ENCODE peak calls at places on chromosomes 16 and 17, in four cellular contexts. G is GM12878, O is HepG2, E is K562. N is an unnamed sample.

GRCh38 chr17:30554839-30555751 is 77.9 kb downstream of the GOSR1 start:
- DNase-seq in G (no peak), O (peak), E (no peak), N (peak)

GRCh38 chr17:46817151-46817900 is 1.2 kb downstream of the WNT3 start:
- DNase-seq in G (no peak), O (no peak), E (no peak), N (no peak)

GRCh38 chr17:32783602-32784001 is 93.3 kb downstream of the MYO1D start:
- DNase-seq in G (peak), O (peak), E (peak), N (peak)

GRCh38 chr17:82930043-82930923 is 90.5 kb upstream of the ZNF750 start:
- DNase-seq in G (no peak), O (no peak), E (no peak), N (no peak)

GRCh38 chr17:31155208-31155810 is 60.5 kb downstream of the NF1 start:
- DNase-seq in G (no peak), O (no peak), E (no peak), N (no peak)

GRCh38 chr16:51120289-51121008 is 30.6 kb downstream of the SALL1 start:
- DNase-seq in G (no peak), O (peak), E (no peak), N (no peak)

GRCh38 chr17:38748329-38749221 is at the start of gene PCGF2:
- DNase-seq in G (no peak), O (peak), E (peak), N (peak)

GRCh38 chr17:62847426-62847825 is 39.3 kb upstream of the MARCHF10 start:
- DNase-seq in G (no peak), O (no peak), E (no peak), N (no peak)

GRCh38 chr16:66988197-66988788 is at the start of gene CES4A:
- DNase-seq in G (no peak), O (peak), E (no peak), N (no peak)

GRCh38 chr17:17205368-17206148 is 575 bp downstream of the PLD6 start:
- DNase-seq in G (peak), O (peak), E (peak), N (peak)

GRCh38 chr17:17379197-17379991 is 76.2 kb downstream of the NT5M start:
- DNase-seq in G (no peak), O (peak), E (no peak), N (no peak)

DNA sequence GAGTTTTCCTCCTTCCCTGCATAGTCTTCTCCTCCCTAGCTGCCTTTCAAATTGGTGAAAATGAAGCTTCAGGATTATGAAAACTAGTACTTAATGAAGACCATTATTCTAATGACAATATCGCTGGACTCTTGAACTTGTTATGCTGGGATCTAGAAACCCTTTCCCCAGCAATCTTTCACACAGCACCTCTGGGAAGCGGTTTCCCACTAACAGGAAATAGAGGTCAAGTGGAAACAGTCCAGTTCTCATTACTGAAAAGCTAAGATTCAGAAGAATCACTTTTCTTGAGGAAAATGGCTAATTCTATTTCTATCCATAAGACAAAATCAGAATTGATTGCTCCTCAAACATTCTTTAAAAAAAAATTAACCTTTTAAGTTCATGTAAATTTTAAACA is 2.0 kb upstream of the VEZF1 start:
- DNase-seq in G (no peak), O (no peak), E (no peak), N (no peak)
- TF ChIP-seq FOXK2 in G (no peak), O (no peak), E (no peak), N (no peak)

DNA sequence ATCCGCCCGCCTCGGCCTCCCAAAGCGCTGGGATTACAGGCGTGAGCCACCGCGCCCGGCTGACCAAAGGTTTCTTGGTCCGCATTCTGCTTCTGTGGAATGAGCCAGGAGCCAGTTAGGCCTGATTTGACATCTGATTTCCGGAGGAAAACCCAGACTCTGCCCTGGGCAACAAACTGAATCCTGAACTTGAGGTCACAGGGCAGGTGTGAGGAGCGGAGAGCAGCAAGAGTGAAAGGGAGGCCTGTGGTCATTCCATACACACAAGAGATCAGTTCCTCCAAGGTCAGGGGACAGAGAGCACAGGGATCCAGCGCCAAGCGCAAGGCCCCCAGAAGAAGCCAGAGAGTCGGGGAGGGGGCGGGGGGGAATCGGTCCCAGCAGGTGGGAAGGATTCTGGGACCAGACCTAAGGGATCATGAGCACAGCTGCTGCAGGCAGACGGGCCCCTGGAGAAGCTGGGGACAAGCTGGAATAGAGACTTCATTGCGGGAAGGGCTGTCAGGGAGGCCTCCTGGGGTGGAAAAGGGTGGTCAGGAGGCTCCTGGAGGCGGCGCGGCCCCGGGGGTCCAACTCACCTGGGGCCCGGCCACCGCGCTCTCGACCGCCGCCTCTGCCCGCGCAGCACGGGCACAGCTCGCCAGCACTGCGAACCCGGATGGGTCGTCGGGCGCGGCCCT is 436 bp downstream of the SHPK start:
- DNase-seq in G (no peak), O (peak), E (no peak), N (peak)
- TF ChIP-seq FOXK2 in G (no peak), O (no peak), E (no peak), N (no peak)

GRCh38 chr17:2263183-2263954 is 40.2 kb downstream of the SMG6 start:
- DNase-seq in G (no peak), O (no peak), E (no peak), N (no peak)

GRCh38 chr17:2262146-2262587 is 41.4 kb downstream of the SMG6 start:
- DNase-seq in G (no peak), O (no peak), E (no peak), N (no peak)

GRCh38 chr17:2266865-2267228 is 36.7 kb downstream of the SMG6 start:
- DNase-seq in G (no peak), O (no peak), E (no peak), N (no peak)

GRCh38 chr17:2266045-2266864 is 37.3 kb downstream of the SMG6 start:
- DNase-seq in G (peak), O (no peak), E (no peak), N (no peak)

DNA sequence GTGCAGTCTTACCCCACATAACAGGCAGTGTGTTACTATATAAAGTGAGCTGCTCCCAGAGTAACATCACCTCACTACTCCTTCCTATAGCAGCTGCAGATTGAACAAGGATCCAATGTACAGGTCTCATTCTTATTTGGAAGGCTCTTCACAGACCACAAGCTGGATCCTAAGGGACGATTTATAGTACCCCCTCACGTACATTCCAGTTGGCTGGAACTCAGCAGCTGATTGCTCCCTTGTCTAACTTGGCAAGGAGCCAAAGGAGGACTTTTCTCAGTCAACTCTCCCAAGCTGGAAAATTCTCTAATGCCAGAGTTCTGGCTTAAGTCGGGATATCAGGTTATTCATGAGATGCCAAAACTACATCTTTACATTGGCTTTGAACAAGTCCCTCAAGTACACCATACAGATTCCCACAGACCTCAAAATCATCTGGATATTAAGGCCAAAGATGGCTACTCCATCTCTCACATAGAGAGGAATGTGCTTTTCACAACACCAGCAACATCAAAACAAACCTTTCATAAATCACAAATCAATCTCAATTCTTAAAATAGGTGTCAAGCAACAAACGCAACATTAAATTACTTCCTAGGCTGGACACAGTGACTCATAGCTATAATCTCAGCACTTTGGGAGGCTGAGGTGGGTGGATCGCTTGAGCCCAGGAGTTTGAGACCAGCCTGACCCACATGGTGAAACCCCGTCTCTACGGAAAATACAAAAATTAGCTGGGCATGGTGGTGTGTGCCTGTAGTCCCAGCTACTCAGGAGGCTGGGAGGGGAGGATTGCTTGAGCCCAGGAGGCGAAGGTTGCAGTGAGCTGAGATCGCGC is 39.3 kb downstream of the SMG6 start:
- DNase-seq in G (no peak), O (no peak), E (no peak), N (no peak)
- TF ChIP-seq FOXK2 in G (no peak), O (no peak), E (no peak), N (no peak)

GRCh38 chr16:30434852-30435251 is 5.0 kb upstream of the DCTPP1 start:
- DNase-seq in G (no peak), O (no peak), E (no peak), N (no peak)

GRCh38 chr16:30437511-30438046 is 7.7 kb upstream of the DCTPP1 start:
- DNase-seq in G (no peak), O (peak), E (no peak), N (no peak)

GRCh38 chr16:30438835-30439234 is 6.8 kb downstream of the SEPHS2 start:
- DNase-seq in G (no peak), O (no peak), E (no peak), N (no peak)

GRCh38 chr16:30444231-30445148 is 1.2 kb downstream of the SEPHS2 start:
- DNase-seq in G (no peak), O (no peak), E (peak), N (no peak)

DNA sequence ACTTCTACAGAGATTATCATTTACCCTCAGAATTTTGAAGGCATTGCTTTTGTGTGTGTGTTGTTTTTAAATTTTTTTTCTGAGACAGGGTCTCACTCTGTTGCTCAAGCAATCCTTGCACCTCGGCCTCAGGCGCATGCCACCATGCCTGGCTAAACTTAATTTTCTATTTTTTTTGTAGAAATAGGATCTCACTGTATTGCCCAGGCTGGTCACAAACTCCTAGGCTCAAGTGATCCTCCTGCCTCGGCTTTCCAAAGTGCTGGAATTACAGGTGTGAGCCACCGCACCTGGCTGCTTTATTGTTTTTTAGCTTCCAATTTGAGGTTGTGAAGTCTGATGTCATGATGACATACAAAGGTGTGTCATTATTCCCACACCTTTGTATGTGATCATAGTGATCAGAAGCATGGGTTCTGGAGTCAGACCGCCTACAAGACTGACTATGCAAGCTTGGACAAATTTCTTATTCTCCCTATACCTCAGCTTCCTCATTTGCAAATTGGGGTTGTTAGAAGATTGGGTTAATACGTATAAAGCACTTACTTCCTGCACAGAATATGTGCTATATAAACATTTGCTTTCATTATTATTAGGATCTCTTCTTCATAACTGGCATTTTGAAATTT is 5.8 kb downstream of the SEPHS2 start:
- DNase-seq in G (no peak), O (no peak), E (no peak), N (no peak)
- TF ChIP-seq FOXK2 in G (no peak), O (no peak), E (no peak), N (no peak)

N was measured in HEK293T.